ENCODE peak calls at places on chromosome 1, in nine cellular contexts. A is tibial nerve, E is stomach, D is PC-3, O is A673, J is cardiac muscle cell, M is colonic mucosa, I is fibroblast of lung, X is left ventricle myocardium inferior. K is an unnamed sample.
A peak's percentile ranks its signal among the peaks of the same experiment; 100 is the strongest.

GRCh38 chr1:212463565-212464270 is 31.0 kb downstream of the NENF start:
- DNase-seq in A (no peak), E (no peak), D (no peak), O (no peak), J (no peak), M (no peak), I (no peak), X (no peak), K (no peak)

GRCh38 chr1:220012259-220012658 is 34.0 kb downstream of the EPRS1 start:
- DNase-seq in A (no peak), E (no peak), D (peak; percentile 25), O (no peak), J (no peak), M (no peak), I (peak; percentile 9), X (no peak), K (no peak)

GRCh38 chr1:153800516-153800915 is 25.3 kb downstream of the SLC27A3 start:
- DNase-seq in A (no peak), E (no peak), D (no peak), O (no peak), J (no peak), M (no peak), I (no peak), X (no peak), K (no peak)

GRCh38 chr1:89483010-89483756 is 41.4 kb upstream of the LRRC8B start:
- DNase-seq in A (peak; percentile 74), E (peak; percentile 81), D (peak; percentile 86), O (peak; percentile 80), J (peak; percentile 90), M (peak; percentile 81), I (peak; percentile 90), X (peak; percentile 50), K (peak; percentile 92)

GRCh38 chr1:50060279-50060678 is 36.5 kb upstream of the AGBL4 start:
- DNase-seq in A (no peak), E (no peak), D (peak; percentile 82), O (peak; percentile 40), J (no peak), M (no peak), I (no peak), X (no peak), K (no peak)

GRCh38 chr1:111471012-111471411 is 2.8 kb upstream of the C1orf162 start:
- DNase-seq in A (no peak), E (peak; percentile 50), D (no peak), O (no peak), J (no peak), M (peak; percentile 35), I (no peak), X (peak; percentile 35), K (no peak)

GRCh38 chr1:212958175-212958574 is 7.8 kb downstream of the VASH2 start:
- DNase-seq in A (no peak), E (no peak), D (no peak), O (no peak), J (no peak), M (no peak), I (peak; percentile 22), X (no peak), K (no peak)

GRCh38 chr1:55337801-55338447 is 122.8 kb upstream of the USP24 start:
- DNase-seq in A (no peak), E (no peak), D (peak; percentile 72), O (peak; percentile 69), J (peak; percentile 70), M (peak; percentile 22), I (peak; percentile 83), X (no peak), K (peak; percentile 74)

GRCh38 chr1:19219451-19219850 is 9.4 kb upstream of the UBR4 start:
- DNase-seq in A (no peak), E (no peak), D (no peak), O (no peak), J (no peak), M (no peak), I (no peak), X (no peak), K (no peak)

GRCh38 chr1:236864996-236865877 is 70.1 kb downstream of the MTR start:
- DNase-seq in A (no peak), E (no peak), D (no peak), O (no peak), J (no peak), M (no peak), I (peak; percentile 54), X (no peak), K (no peak)

GRCh38 chr1:58755468-58755872 is 28.4 kb downstream of the JUN start:
- DNase-seq in A (peak; percentile 19), E (peak; percentile 38), D (peak; percentile 99), O (peak; percentile 86), J (no peak), M (peak; percentile 50), I (peak; percentile 99), X (peak; percentile 28), K (no peak)

GRCh38 chr1:1347663-1348419 is 1.4 kb downstream of the DVL1 start:
- DNase-seq in A (no peak), E (peak; percentile 77), D (peak; percentile 79), O (no peak), J (peak; percentile 74), M (peak; percentile 85), I (no peak), X (peak; percentile 46), K (peak; percentile 81)

GRCh38 chr1:107454786-107455185 is 313.9 kb downstream of the NTNG1 start:
- DNase-seq in A (no peak), E (no peak), D (no peak), O (no peak), J (no peak), M (no peak), I (no peak), X (no peak), K (no peak)

GRCh38 chr1:16165548-16165947 is 9.7 kb upstream of the EPHA2 start:
- DNase-seq in A (no peak), E (no peak), D (no peak), O (no peak), J (no peak), M (no peak), I (no peak), X (no peak), K (no peak)

GRCh38 chr1:9284061-9284460 is 8.6 kb upstream of the SPSB1 start:
- DNase-seq in A (no peak), E (no peak), D (peak; percentile 35), O (no peak), J (no peak), M (no peak), I (no peak), X (no peak), K (no peak)

GRCh38 chr1:7680791-7681165 is 90.3 kb upstream of the VAMP3 start:
- DNase-seq in A (no peak), E (no peak), D (no peak), O (peak; percentile 31), J (no peak), M (peak; percentile 38), I (no peak), X (no peak), K (peak; percentile 81)

GRCh38 chr1:180640531-180640949 is 8.7 kb downstream of the XPR1 start:
- DNase-seq in A (no peak), E (no peak), D (no peak), O (no peak), J (no peak), M (no peak), I (no peak), X (no peak), K (no peak)

GRCh38 chr1:223622132-223622842 is 43.2 kb downstream of the CAPN8 start:
- DNase-seq in A (no peak), E (no peak), D (no peak), O (no peak), J (no peak), M (no peak), I (no peak), X (no peak), K (peak; percentile 17)

GRCh38 chr1:156513189-156513588 is 12.6 kb upstream of the MEF2D start:
- DNase-seq in A (no peak), E (no peak), D (no peak), O (no peak), J (no peak), M (no peak), I (peak; percentile 72), X (no peak), K (no peak)

GRCh38 chr1:234863596-234863995 is 253.6 kb upstream of the IRF2BP2 start:
- DNase-seq in A (no peak), E (no peak), D (peak; percentile 36), O (no peak), J (no peak), M (no peak), I (peak; percentile 61), X (no peak), K (no peak)

GRCh38 chr1:115258302-115258866 is 79.7 kb downstream of the NGF start:
- DNase-seq in A (no peak), E (no peak), D (peak; percentile 19), O (no peak), J (no peak), M (no peak), I (peak; percentile 77), X (no peak), K (no peak)

GRCh38 chr1:208241541-208241940 is 2.6 kb downstream of the PLXNA2 start:
- DNase-seq in A (no peak), E (no peak), D (no peak), O (no peak), J (no peak), M (no peak), I (no peak), X (no peak), K (no peak)
- H3K4me3 ChIP-seq in A (no peak overlapping the region), E (peak overlapping the region; percentile 89), D (peak overlapping the region; percentile 93), O (no peak overlapping the region), J (peak overlapping the region; percentile 83), M (peak overlapping the region; percentile 89), I (no peak overlapping the region), X (peak overlapping the region; percentile 94), K (no peak overlapping the region)

DNA sequence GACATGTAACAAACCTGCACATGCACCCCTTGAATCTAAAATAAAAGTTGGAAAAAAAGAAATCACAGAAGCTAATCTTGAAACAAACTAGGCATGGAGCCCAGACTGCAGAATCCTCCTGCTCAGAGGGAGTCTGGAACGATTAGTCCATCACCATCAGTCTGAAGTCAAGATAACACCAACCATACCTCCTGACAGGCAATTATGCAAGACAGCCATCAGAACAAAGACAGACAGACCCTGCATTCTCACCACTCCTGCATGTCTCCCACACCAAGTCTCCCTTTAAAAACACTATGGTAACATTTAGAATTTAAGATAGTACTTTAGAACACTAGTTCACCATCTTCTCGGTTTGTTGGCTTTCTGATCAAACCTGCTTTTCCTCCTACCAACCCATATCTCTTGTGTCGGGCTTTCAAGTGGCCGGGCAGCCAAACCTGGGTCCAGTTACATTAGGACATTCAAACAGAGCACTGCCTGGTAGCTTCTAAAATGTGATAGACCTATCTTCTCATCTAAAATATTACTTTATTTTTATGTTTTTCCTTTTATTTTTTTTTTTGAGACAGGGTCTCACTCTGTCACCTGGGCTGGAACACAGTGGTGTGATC is 10.1 kb downstream of the YARS1 start:
- DNase-seq in A (no peak), E (peak; percentile 31), D (no peak), O (no peak), J (peak; percentile 65), M (no peak), I (no peak), X (no peak), K (no peak)
- H3K9me3 ChIP-seq in A (no peaks in the 10 kb centered on the region), E (no peaks in the 10 kb centered on the region), D (no peaks in the 10 kb centered on the region), O (no peaks in the 10 kb centered on the region), J (no peaks in the 10 kb centered on the region), M (no peaks in the 10 kb centered on the region), I (no peaks in the 10 kb centered on the region), X (no peaks in the 10 kb centered on the region), K (no peaks in the 10 kb centered on the region)

GRCh38 chr1:31715097-31715872 is 11.5 kb upstream of the COL16A1 start:
- DNase-seq in A (peak; percentile 93), E (peak; percentile 90), D (peak; percentile 87), O (peak; percentile 77), J (peak; percentile 96), M (peak; percentile 97), I (peak; percentile 91), X (peak; percentile 95), K (peak; percentile 93)
- H3K4me3 ChIP-seq in A (peak overlapping the region; percentile 45), E (peak overlapping the region; percentile 44), D (peak overlapping the region; percentile 66), O (no peak overlapping the region), J (no peak overlapping the region), M (peak overlapping the region; percentile 31), I (peak overlapping the region; percentile 15), X (peak overlapping the region; percentile 69), K (peak overlapping the region; percentile 50)

GRCh38 chr1:5831600-5832335 is 160.5 kb downstream of the NPHP4 start:
- DNase-seq in A (no peak), E (no peak), D (no peak), O (no peak), J (no peak), M (no peak), I (no peak), X (no peak), K (peak; percentile 16)
- H3K9me3 ChIP-seq in A (no peaks in the 10 kb centered on the region), E (no peaks in the 10 kb centered on the region), D (no peaks in the 10 kb centered on the region), O (no peaks in the 10 kb centered on the region), J (no peaks in the 10 kb centered on the region), M (no peaks in the 10 kb centered on the region), I (no peaks in the 10 kb centered on the region), X (no peaks in the 10 kb centered on the region), K (no peaks in the 10 kb centered on the region)

K was measured in neural progenitor cell.